ENCODE peak calls at places on chromosomes 11 and 22, in ten cellular contexts. L is body of pancreas; K is HCT116; X is GM12865; Y is CD8-positive, alpha-beta T cell; S is fibroblast of pulmonary artery; N is AG10803; Q is A549; W is IMR-90; G is BE2C. R is an unnamed sample.

GRCh38 chr11:71266114-71266833 is 13.9 kb upstream of the SHANK2 start:
- DNase-seq in L (no peak), K (no peak), X (no peak), Y (no peak), S (no peak), N (no peak), Q (no peak), W (no peak), G (no peak), R (no peak)

GRCh38 chr22:24023204-24023789 is 12.2 kb downstream of the CABIN1 start:
- DNase-seq in L (no peak), K (no peak), X (no peak), Y (no peak), S (no peak), N (no peak), Q (no peak), W (no peak), G (no peak), R (no peak)

GRCh38 chr11:117378966-117379865 is 51.6 kb downstream of the CEP164 start:
- DNase-seq in L (no peak), K (no peak), X (no peak), Y (no peak), S (no peak), N (no peak), Q (no peak), W (no peak), G (no peak), R (no peak)

GRCh38 chr22:30217698-30218565 is 28.6 kb downstream of the LIF start:
- DNase-seq in L (no peak), K (no peak), X (no peak), Y (no peak), S (no peak), N (peak; percentile 53), Q (no peak), W (no peak), G (no peak), R (no peak)

GRCh38 chr11:87439981-87440760 is 402.4 kb downstream of the TMEM135 start:
- DNase-seq in L (no peak), K (no peak), X (no peak), Y (no peak), S (no peak), N (peak; percentile 78), Q (no peak), W (no peak), G (no peak), R (no peak)

GRCh38 chr11:65826972-65827773 is 6.6 kb upstream of the SNX32 start:
- DNase-seq in L (no peak), K (no peak), X (no peak), Y (no peak), S (no peak), N (no peak), Q (no peak), W (no peak), G (no peak), R (no peak)

GRCh38 chr11:10460611-10461275 is 5.7 kb downstream of the AMPD3 start:
- DNase-seq in L (no peak), K (no peak), X (peak; percentile 43), Y (no peak), S (no peak), N (no peak), Q (no peak), W (no peak), G (no peak), R (no peak)

GRCh38 chr22:28345304-28345703 is 334.3 kb downstream of the TTC28 start:
- DNase-seq in L (no peak), K (no peak), X (no peak), Y (no peak), S (no peak), N (peak; percentile 73), Q (no peak), W (no peak), G (no peak), R (no peak)

GRCh38 chr11:61670626-61671025 is 9.6 kb upstream of the DAGLA start:
- DNase-seq in L (no peak), K (no peak), X (no peak), Y (no peak), S (no peak), N (no peak), Q (no peak), W (no peak), G (no peak), R (no peak)

GRCh38 chr11:70413151-70413550 is 14.8 kb downstream of the CTTN start:
- DNase-seq in L (no peak), K (no peak), X (no peak), Y (no peak), S (no peak), N (no peak), Q (no peak), W (no peak), G (no peak), R (no peak)

GRCh38 chr11:130212431-130212961 is 52.9 kb downstream of the ST14 start:
- DNase-seq in L (peak; percentile 7), K (no peak), X (no peak), Y (no peak), S (no peak), N (no peak), Q (no peak), W (no peak), G (no peak), R (no peak)

GRCh38 chr11:120079750-120080610 is 57.9 kb downstream of the TRIM29 start:
- DNase-seq in L (peak; percentile 59), K (no peak), X (no peak), Y (no peak), S (no peak), N (no peak), Q (no peak), W (no peak), G (peak; percentile 41), R (no peak)

GRCh38 chr22:19962246-19962908 is 20.8 kb upstream of the TXNRD2 start:
- DNase-seq in L (peak; percentile 93), K (peak; percentile 79), X (peak; percentile 80), Y (no peak), S (peak; percentile 77), N (peak; percentile 71), Q (peak; percentile 77), W (peak; percentile 73), G (peak; percentile 98), R (peak; percentile 76)

DNA sequence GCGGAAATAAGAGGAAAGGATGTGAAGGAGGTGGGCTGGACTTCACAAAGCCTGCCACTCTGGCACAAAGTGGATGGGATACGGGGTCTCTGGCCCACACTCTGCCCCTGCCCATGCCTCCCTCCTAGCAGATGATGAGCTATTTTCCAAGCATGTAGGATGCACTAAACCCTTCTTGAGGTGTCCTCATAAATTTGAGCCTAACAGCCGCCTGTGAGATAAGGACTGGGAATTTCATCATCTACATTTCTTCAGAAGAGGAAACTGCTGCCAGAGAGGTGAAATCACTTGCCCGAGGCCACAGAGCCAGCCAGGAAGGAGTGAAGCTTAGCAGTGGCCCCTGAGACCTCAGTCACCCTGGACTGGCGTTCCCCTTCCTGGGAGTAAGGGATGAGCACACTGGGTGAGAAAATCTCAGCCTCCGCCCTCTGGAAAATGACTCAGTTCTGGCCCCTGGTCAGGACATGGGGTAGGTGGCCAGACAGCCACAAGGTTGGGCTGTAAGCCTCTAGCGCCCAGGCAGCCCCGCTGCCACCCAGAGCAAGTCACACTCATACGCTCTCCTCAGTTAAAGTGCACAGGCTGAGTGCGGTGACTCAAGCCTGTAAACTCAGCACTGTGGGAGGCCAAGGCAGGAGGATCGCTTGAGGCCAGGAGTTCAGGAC is 27.9 kb downstream of the MB start:
- DNase-seq in L (no peak), K (peak; percentile 57), X (no peak), Y (no peak), S (peak; percentile 62), N (peak; percentile 91), Q (peak; percentile 97), W (peak; percentile 77), G (peak; percentile 48), R (peak; percentile 44)
- TF ChIP-seq CTCF in L (no peak), K (no peak), X (no peak), Y (no peak), S (no peak), N (peak; percentile 8), Q (no peak), W (peak; percentile 8), G (no peak), R (no peak)

DNA sequence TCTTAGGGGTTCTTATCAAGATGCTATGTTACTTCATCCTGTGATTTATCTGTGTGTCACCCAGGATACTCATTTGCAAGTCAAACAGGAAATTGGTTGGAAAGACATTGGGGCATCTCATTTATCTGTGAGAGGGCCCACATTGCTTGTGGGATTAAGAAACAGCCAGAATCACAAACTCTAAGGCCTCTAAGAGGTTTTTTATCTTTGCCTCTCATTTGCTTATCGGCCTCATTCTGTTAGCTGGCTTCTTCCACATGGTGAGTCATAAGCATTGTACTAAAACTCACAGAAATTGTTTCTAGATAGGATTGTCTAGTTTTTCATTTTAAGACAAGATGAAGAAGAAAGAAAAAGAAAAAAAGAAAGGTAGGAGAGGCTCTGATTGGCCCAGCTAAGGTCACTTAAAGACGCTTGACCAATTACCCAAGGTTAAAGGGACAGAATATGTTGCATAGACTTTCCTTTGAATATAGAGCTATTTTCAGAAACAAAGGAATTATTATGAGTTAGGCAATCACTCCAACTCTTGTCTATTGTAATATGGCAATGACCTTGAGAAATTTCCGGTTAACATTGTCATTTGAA is 121.9 kb downstream of the ARHGAP42 start:
- DNase-seq in L (no peak), K (no peak), X (no peak), Y (no peak), S (peak; percentile 86), N (peak; percentile 15), Q (peak; percentile 21), W (peak; percentile 76), G (no peak), R (peak; percentile 69)
- H3K4me3 ChIP-seq in L (no peak overlapping the region), K (no peak overlapping the region), X (no peak overlapping the region), Y (no peak overlapping the region), S (no peak overlapping the region), N (no peak overlapping the region), Q (no peak overlapping the region), W (no peak overlapping the region), G (no peak overlapping the region), R (no peak overlapping the region)

GRCh38 chr11:63569570-63569969 is 6.4 kb upstream of the PLAAT2 start:
- DNase-seq in L (no peak), K (no peak), X (no peak), Y (no peak), S (no peak), N (no peak), Q (no peak), W (no peak), G (no peak), R (no peak)

GRCh38 chr11:63573881-63574855 is 11.0 kb upstream of the PLAAT2 start:
- DNase-seq in L (peak; percentile 22), K (no peak), X (peak; percentile 80), Y (peak; percentile 21), S (peak; percentile 89), N (peak; percentile 55), Q (peak; percentile 59), W (peak; percentile 85), G (no peak), R (peak; percentile 80)

GRCh38 chr11:63572026-63572688 is 9.0 kb upstream of the PLAAT2 start:
- DNase-seq in L (no peak), K (no peak), X (peak; percentile 80), Y (no peak), S (no peak), N (no peak), Q (no peak), W (no peak), G (no peak), R (no peak)

GRCh38 chr11:63574856-63575602 is 11.8 kb upstream of the PLAAT2 start:
- DNase-seq in L (no peak), K (no peak), X (no peak), Y (no peak), S (peak; percentile 24), N (peak; percentile 10), Q (no peak), W (peak; percentile 27), G (no peak), R (peak; percentile 29)
- TF ChIP-seq CTCF in L (no peak), K (no peak), X (no peak), Y (no peak), S (no peak), N (no peak), Q (no peak), W (no peak), G (no peak), R (no peak)

GRCh38 chr11:11967669-11968510 is 40.5 kb downstream of the DKK3 start:
- DNase-seq in L (no peak), K (no peak), X (no peak), Y (no peak), S (no peak), N (no peak), Q (no peak), W (no peak), G (no peak), R (no peak)
- H3K4me3 ChIP-seq in L (no peak overlapping the region), K (no peak overlapping the region), X (no peak overlapping the region), Y (no peak overlapping the region), S (no peak overlapping the region), N (no peak overlapping the region), Q (no peak overlapping the region), W (no peak overlapping the region), G (no peak overlapping the region), R (no peak overlapping the region)